ENCODE peak calls at places on chromosomes 7 and 10, in eight cellular contexts. S, R, A, V, M, Q, U and O are unnamed samples.

GRCh38 chr7:147173883-147174282 is 1057.3 kb downstream of the CNTNAP2 start:
- DNase-seq in Q (no peak), S (no peak), M (no peak), V (no peak), A (no peak), R (no peak), U (no peak), O (no peak)

GRCh38 chr7:27992755-27993478 is 187.7 kb downstream of the JAZF1 start:
- DNase-seq in S (no peak), R (no peak), Q (no peak), M (no peak), V (no peak), A (no peak), U (no peak), O (no peak)

GRCh38 chr10:15571570-15571969 is 148.2 kb downstream of the ITGA8 start:
- DNase-seq in V (peak), A (no peak), U (no peak), M (peak), S (no peak), Q (no peak), R (peak), O (no peak)

GRCh38 chr10:30463944-30464451 is 30.0 kb downstream of the MAP3K8 start:
- DNase-seq in U (no peak), V (no peak), Q (no peak), A (no peak), S (no peak), M (no peak), R (no peak), O (no peak)

GRCh38 chr7:32500922-32501341 is 5.6 kb downstream of the AVL9 start:
- DNase-seq in R (no peak), Q (no peak), S (no peak), U (no peak), V (no peak), M (no peak), A (no peak), O (no peak)

GRCh38 chr10:68647928-68648327 is 73.1 kb upstream of the CCAR1 start:
- DNase-seq in V (no peak), U (no peak), R (peak), S (no peak), A (no peak), Q (no peak), M (no peak), O (no peak)

GRCh38 chr10:20683345-20683744 is 213.8 kb downstream of the NEBL start:
- DNase-seq in Q (no peak), A (no peak), R (no peak), U (no peak), V (no peak), S (no peak), M (no peak), O (no peak)

GRCh38 chr10:16828114-16828568 is 10.9 kb upstream of the RSU1 start:
- DNase-seq in S (peak), A (peak), Q (peak), M (peak), U (no peak), V (peak), R (peak), O (peak)

GRCh38 chr7:107697246-107698044 is 36.8 kb downstream of the SLC26A4 start:
- DNase-seq in R (no peak), A (no peak), U (no peak), M (no peak), S (no peak), Q (no peak), V (no peak), O (no peak)

GRCh38 chr10:80581469-80581835 is 43.8 kb downstream of the SH2D4B start:
- DNase-seq in M (no peak), S (no peak), V (peak), Q (no peak), A (no peak), U (no peak), R (no peak), O (no peak)

GRCh38 chr10:28481968-28482367 is 51.0 kb upstream of the WAC start:
- DNase-seq in U (no peak), A (no peak), Q (no peak), M (no peak), R (no peak), V (no peak), S (no peak), O (no peak)

GRCh38 chr7:105402221-105403095 is 13.7 kb upstream of the SRPK2 start:
- DNase-seq in Q (no peak), U (no peak), M (no peak), R (no peak), A (no peak), V (no peak), S (no peak), O (no peak)

GRCh38 chr10:103238506-103239252 is 7.0 kb upstream of the RPEL1 start:
- DNase-seq in V (no peak), U (peak), A (peak), Q (no peak), S (peak), M (peak), R (peak), O (no peak)
- TF ChIP-seq CTCF in V (peak), U (no peak), A (peak), Q (peak), S (peak), M (peak), R (peak), O (no peak)

GRCh38 chr10:23080211-23080724 is 15.1 kb upstream of the MSRB2 start:
- DNase-seq in V (no peak), Q (no peak), R (no peak), M (no peak), A (no peak), S (no peak), U (no peak), O (no peak)

GRCh38 chr10:23079700-23080099 is 15.7 kb upstream of the MSRB2 start:
- DNase-seq in R (no peak), M (no peak), U (no peak), A (no peak), V (no peak), S (no peak), Q (no peak), O (no peak)

GRCh38 chr10:23078114-23078513 is 17.3 kb upstream of the MSRB2 start:
- DNase-seq in V (no peak), S (no peak), R (no peak), Q (no peak), M (no peak), A (no peak), U (no peak), O (no peak)

GRCh38 chr10:23081156-23081833 is 14.1 kb upstream of the MSRB2 start:
- DNase-seq in A (no peak), U (no peak), M (no peak), V (no peak), S (no peak), R (no peak), Q (no peak), O (no peak)

DNA sequence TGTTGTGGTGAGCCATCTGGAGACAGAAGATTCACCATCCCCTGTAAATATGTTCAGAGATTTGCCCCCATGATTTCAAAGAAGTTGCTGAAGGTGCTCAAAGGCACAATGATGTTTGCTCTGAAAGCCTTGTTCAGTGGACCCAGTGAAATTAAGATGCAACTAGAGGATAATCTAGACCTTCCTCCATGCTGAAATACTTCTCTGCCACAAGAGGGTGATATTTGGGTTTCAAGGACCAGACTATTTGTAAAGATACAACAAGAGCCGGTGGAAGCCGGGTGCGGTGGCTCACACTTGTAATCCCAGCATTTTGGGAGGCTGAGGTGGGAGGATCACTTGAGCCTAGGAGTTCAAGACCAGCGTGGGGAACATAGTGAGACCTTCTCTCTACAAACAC is 13.5 kb upstream of the MSRB2 start:
- DNase-seq in M (no peak), U (no peak), R (no peak), Q (no peak), S (no peak), A (no peak), V (no peak), O (no peak)
- TF ChIP-seq CTCF in M (no peak), U (peak), R (peak), Q (peak), S (peak), A (no peak), V (peak), O (no peak)

GRCh38 chr7:153193144-153193595 is 433.6 kb downstream of the ACTR3B start:
- DNase-seq in A (no peak), M (no peak), Q (no peak), V (no peak), S (no peak), U (peak), R (peak), O (peak)
- TF ChIP-seq CTCF in A (no peak), M (no peak), Q (peak), V (peak), S (no peak), U (peak), R (peak), O (peak)

GRCh38 chr7:140810385-140810784 is 113.9 kb downstream of the NDUFB2 start:
- DNase-seq in Q (no peak), R (no peak), M (no peak), A (no peak), V (no peak), S (no peak), U (no peak), O (no peak)

GRCh38 chr7:140810830-140811556 is 113.7 kb downstream of the BRAF start:
- DNase-seq in M (peak), A (peak), Q (no peak), U (no peak), S (peak), R (peak), V (peak), O (peak)
- TF ChIP-seq CTCF in M (peak), A (peak), Q (peak), U (peak), S (peak), R (peak), V (peak), O (peak)

GRCh38 chr10:63003816-63004453 is 129.2 kb upstream of the NRBF2 start:
- DNase-seq in S (no peak), U (no peak), A (no peak), M (no peak), R (no peak), Q (no peak), V (no peak), O (no peak)
- TF ChIP-seq CTCF in S (peak), U (peak), A (peak), M (peak), R (peak), Q (peak), V (peak), O (peak)

DNA sequence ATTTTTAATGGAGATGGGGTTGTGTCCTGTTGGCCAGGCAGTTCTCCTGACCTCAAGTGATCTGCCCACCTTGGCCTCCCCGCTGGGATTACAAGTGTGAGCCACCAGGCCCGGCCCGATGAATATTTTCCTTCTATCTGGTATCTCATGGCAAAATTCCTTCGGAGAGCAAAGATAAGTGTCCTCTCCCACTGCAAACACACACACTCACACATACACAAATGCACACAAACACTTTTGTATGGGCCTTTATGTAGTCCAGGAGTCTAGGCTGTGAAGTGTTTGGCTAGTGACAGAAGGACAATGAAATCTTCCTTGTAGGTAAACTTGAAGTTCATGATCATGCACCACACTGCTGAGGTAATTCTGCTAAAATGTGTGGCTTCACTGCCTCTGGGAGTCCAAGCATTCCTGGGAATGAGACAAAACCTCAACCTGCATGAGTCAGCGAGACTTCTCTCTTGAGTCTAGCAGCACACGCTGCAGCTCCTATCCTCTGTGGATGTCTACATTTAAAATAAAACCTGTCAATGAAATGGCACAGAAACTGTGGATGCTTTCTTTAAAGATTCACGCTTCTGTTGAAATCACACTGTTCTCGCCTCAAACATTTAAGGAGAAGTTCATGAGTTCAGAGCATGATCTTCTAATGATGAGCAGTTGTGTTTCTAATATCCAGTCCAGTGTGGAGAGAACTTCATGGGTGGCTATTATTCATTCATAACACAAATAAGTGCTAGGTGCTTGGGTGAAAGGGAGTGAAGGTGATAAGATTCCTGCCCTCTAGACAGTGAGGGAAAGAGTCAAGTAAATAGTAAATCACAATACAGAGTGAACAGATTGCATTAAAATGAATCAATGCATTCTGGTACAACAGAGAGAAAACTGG is 96.5 kb downstream of the NRP1 start:
- DNase-seq in U (no peak), S (peak), M (no peak), Q (no peak), A (no peak), V (no peak), R (peak), O (no peak)
- TF ChIP-seq CTCF in U (no peak), S (no peak), M (no peak), Q (no peak), A (no peak), V (no peak), R (no peak), O (no peak)

GRCh38 chr7:33933611-33934281 is 28.4 kb downstream of the BMPER start:
- DNase-seq in S (no peak), U (no peak), M (no peak), Q (no peak), R (no peak), A (no peak), V (no peak), O (no peak)
- TF ChIP-seq CTCF in S (no peak), U (no peak), M (no peak), Q (no peak), R (no peak), A (no peak), V (no peak), O (no peak)

DNA sequence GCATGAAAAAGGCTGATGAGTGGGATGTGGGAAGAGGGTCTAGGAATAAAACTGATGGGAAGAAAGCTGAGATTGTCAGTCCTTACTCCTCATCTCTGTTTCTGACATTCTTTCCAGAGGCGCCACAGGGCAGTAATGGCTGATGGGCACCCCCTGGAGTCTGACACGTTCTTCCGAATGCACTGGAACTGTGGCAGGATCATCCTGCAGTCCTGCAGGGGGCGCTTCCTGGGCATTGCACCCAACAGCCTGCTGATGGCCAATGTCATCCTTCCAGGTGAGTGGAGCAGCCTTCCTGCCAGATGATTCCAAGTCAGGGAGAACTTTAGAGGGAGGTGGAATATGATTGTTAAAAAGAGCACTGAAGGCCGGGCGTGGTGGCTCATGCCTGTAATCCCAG is 4.8 kb downstream of the FSCN3 start:
- DNase-seq in A (no peak), Q (no peak), V (no peak), R (no peak), U (no peak), S (peak), M (no peak), O (peak)
- TF ChIP-seq CTCF in A (no peak), Q (peak), V (peak), R (peak), U (peak), S (no peak), M (no peak), O (peak)